ENCODE peak calls at places on chromosomes 16 and 17, in four cellular contexts. One of them, this sample, is unnamed.

GRCh38 chr17:16027708-16028584 is 28.3 kb downstream of the TTC19 start:
- DNase-seq in IMR-90: peak; percentile 97
- DNase-seq in GM12878: peak; percentile 19
- DNase-seq in A549: peak; percentile 95
- DNase-seq in this sample: no peak

GRCh38 chr16:57916735-57917450 is 54.0 kb downstream of the CNGB1 start:
- DNase-seq in IMR-90: peak; percentile 16
- DNase-seq in GM12878: no peak
- DNase-seq in A549: no peak
- DNase-seq in this sample: no peak

GRCh38 chr16:31351246-31351936 is 3.6 kb upstream of the ITGAX start:
- DNase-seq in IMR-90: no peak
- DNase-seq in GM12878: no peak
- DNase-seq in A549: no peak
- DNase-seq in this sample: no peak

GRCh38 chr17:4066210-4066609 is 76.6 kb downstream of the ZZEF1 start:
- DNase-seq in IMR-90: no peak
- DNase-seq in GM12878: no peak
- DNase-seq in A549: no peak
- DNase-seq in this sample: no peak

GRCh38 chr16:12204601-12205000 is 228.1 kb downstream of the SNX29 start:
- DNase-seq in IMR-90: no peak
- DNase-seq in GM12878: no peak
- DNase-seq in A549: no peak
- DNase-seq in this sample: no peak

GRCh38 chr17:50203086-50203485 is 1.7 kb upstream of the COL1A1 start:
- DNase-seq in IMR-90: peak; percentile 55
- DNase-seq in GM12878: no peak
- DNase-seq in A549: no peak
- DNase-seq in this sample: no peak

GRCh38 chr16:13036600-13036999 is 135.2 kb downstream of the SHISA9 start:
- DNase-seq in IMR-90: peak; percentile 11
- DNase-seq in GM12878: no peak
- DNase-seq in A549: peak; percentile 18
- DNase-seq in this sample: no peak

GRCh38 chr16:57061084-57061905 is 31.1 kb upstream of the CPNE2 start:
- DNase-seq in IMR-90: peak; percentile 19
- DNase-seq in GM12878: no peak
- DNase-seq in A549: no peak
- DNase-seq in this sample: no peak

GRCh38 chr16:89093602-89094251 is at the start of gene ACSF3:
- DNase-seq in IMR-90: peak; percentile 41
- DNase-seq in GM12878: no peak
- DNase-seq in A549: peak; percentile 68
- DNase-seq in this sample: peak; percentile 82

GRCh38 chr16:19523184-19523558 is 571 bp upstream of the CCP110 start:
- DNase-seq in IMR-90: no peak
- DNase-seq in GM12878: no peak
- DNase-seq in A549: no peak
- DNase-seq in this sample: no peak

GRCh38 chr17:56076980-56077379 is 76.3 kb upstream of the ANKFN1 start:
- DNase-seq in IMR-90: no peak
- DNase-seq in GM12878: no peak
- DNase-seq in A549: no peak
- DNase-seq in this sample: no peak

GRCh38 chr16:23131036-23131435 is 18.2 kb downstream of the USP31 start:
- DNase-seq in IMR-90: no peak
- DNase-seq in GM12878: no peak
- DNase-seq in A549: no peak
- DNase-seq in this sample: no peak

GRCh38 chr16:29745126-29745852 is 501 bp downstream of the C16orf54 start:
- DNase-seq in IMR-90: no peak
- DNase-seq in GM12878: no peak
- DNase-seq in A549: no peak
- DNase-seq in this sample: no peak

GRCh38 chr17:63998721-63999679 is 849 bp downstream of the PRR29 start:
- DNase-seq in IMR-90: no peak
- DNase-seq in GM12878: no peak
- DNase-seq in A549: no peak
- DNase-seq in this sample: no peak

GRCh38 chr17:75239214-75239613 is 22.2 kb downstream of the GGA3 start:
- DNase-seq in IMR-90: no peak
- DNase-seq in GM12878: no peak
- DNase-seq in A549: no peak
- DNase-seq in this sample: no peak

GRCh38 chr17:31566992-31567373 is 175.5 kb downstream of the RAB11FIP4 start:
- DNase-seq in IMR-90: no peak
- DNase-seq in GM12878: no peak
- DNase-seq in A549: no peak
- DNase-seq in this sample: no peak

GRCh38 chr17:45973099-45973838 is 25.8 kb upstream of the STH start:
- DNase-seq in IMR-90: no peak
- DNase-seq in GM12878: no peak
- DNase-seq in A549: no peak
- DNase-seq in this sample: no peak

GRCh38 chr16:22973451-22973991 is 159.6 kb downstream of the HS3ST2 start:
- DNase-seq in IMR-90: no peak
- DNase-seq in GM12878: no peak
- DNase-seq in A549: no peak
- DNase-seq in this sample: no peak

GRCh38 chr17:4772235-4772613 is 538 bp downstream of the TM4SF5 start:
- DNase-seq in IMR-90: no peak
- DNase-seq in GM12878: no peak
- DNase-seq in A549: no peak
- DNase-seq in this sample: no peak

GRCh38 chr17:72004011-72004427 is 116.8 kb upstream of the SOX9 start:
- DNase-seq in IMR-90: no peak
- DNase-seq in GM12878: no peak
- DNase-seq in A549: no peak
- DNase-seq in this sample: no peak

GRCh38 chr17:82228278-82228841 is 482 bp upstream of the SLC16A3 start:
- DNase-seq in IMR-90: no peak
- DNase-seq in GM12878: no peak
- DNase-seq in A549: no peak
- DNase-seq in this sample: no peak

GRCh38 chr17:82230627-82231311 is 1.9 kb downstream of the SLC16A3 start:
- DNase-seq in IMR-90: peak; percentile 81
- DNase-seq in GM12878: no peak
- DNase-seq in A549: peak; percentile 79
- DNase-seq in this sample: no peak

GRCh38 chr17:82227629-82228277 is 1.1 kb upstream of the SLC16A3 start:
- DNase-seq in IMR-90: no peak
- DNase-seq in GM12878: no peak
- DNase-seq in A549: no peak
- DNase-seq in this sample: no peak

GRCh38 chr17:82229686-82230626 is 1.1 kb downstream of the SLC16A3 start:
- DNase-seq in IMR-90: no peak
- DNase-seq in GM12878: no peak
- DNase-seq in A549: no peak
- DNase-seq in this sample: no peak

DNA sequence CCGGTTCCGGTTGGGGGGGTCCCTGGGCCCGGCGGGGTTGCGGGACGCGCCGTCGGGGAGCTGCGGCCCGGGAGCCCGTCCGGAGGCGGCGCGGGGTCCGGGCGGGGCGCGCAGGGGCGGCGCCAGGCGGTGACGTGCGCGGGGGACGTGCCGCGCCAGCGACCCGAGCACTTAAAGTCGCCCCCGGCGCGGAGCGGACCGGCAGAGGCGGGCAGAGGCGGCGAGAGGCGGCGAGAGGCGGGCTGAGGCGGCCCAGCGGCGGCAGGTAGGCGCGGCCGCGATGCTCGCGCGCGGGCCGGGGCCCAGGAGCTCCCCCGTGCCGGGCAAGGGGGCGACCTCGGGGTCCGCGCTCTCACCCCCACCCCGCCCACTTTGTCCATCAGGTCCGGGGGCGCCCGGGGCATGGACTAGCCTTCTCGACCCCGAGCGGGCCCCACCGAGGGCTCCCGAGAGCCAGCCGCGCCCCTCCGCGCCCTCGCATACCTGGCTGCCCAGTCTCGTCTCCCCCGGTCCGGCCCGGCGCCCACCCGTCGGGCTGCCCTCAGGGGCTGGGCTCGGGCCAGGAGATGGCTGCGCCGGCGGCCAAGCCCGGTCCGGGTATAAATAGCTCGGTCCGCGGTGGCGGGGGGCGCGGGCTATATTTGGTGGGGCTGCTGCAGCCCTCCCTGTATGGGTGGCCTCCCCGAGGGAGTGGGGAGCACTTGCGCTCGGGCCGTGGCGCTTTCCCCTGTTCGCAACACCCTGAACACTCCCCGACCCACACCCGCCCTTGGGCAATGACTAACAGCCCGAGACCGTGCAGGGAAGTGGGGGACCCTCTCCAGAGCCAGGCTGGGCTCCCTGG is at the start of gene SLC16A3:
- DNase-seq in IMR-90: peak; percentile 75
- DNase-seq in GM12878: no peak
- DNase-seq in A549: no peak
- DNase-seq in this sample: no peak
- TF ChIP-seq BHLHE40 in IMR-90: no peak
- TF ChIP-seq BHLHE40 in GM12878: no peak
- TF ChIP-seq BHLHE40 in A549: no peak
- TF ChIP-seq BHLHE40 in this sample: no peak

DNA sequence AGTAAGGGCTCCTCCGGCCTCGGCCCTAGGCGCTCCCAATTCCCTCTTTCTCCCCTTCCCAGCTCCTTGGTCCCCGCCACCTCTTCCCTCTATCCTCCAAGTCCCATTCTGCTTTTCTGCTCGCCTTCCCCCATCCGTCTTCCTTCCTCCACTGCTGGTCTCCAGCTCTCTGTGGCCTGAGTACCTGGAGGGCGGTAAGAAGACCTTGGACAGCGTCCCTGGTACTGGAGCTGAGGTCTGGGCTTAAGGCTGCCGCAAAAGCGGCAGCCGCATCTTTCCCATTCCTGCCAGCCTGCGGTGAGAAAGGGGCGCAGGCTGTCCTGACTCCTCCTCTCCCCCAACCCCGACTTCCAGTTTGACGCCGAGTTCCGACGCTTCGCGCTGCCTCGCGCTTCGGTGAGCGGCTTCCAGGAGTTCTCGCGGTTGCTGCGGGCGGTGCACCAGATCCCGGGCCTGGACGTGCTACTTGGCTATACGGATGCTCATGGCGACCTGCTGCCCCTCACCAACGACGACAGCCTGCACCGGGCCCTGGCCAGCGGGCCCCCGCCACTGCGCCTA is 421 bp downstream of the PARD6A start:
- DNase-seq in IMR-90: peak; percentile 52
- DNase-seq in GM12878: no peak
- DNase-seq in A549: peak; percentile 46
- DNase-seq in this sample: no peak
- TF ChIP-seq BHLHE40 in IMR-90: no peak
- TF ChIP-seq BHLHE40 in GM12878: no peak
- TF ChIP-seq BHLHE40 in A549: no peak
- TF ChIP-seq BHLHE40 in this sample: no peak

GRCh38 chr17:77281024-77281903 is 140.5 kb downstream of the SEC14L1 start:
- DNase-seq in IMR-90: peak; percentile 29
- DNase-seq in GM12878: no peak
- DNase-seq in A549: peak; percentile 93
- DNase-seq in this sample: peak; percentile 90
- TF ChIP-seq BHLHE40 in IMR-90: no peak
- TF ChIP-seq BHLHE40 in GM12878: no peak
- TF ChIP-seq BHLHE40 in A549: no peak
- TF ChIP-seq BHLHE40 in this sample: no peak

GRCh38 chr16:87922250-87922871 is 14.0 kb downstream of the CA5A start:
- DNase-seq in IMR-90: no peak
- DNase-seq in GM12878: no peak
- DNase-seq in A549: no peak
- DNase-seq in this sample: no peak

GRCh38 chr16:87926246-87927194 is 9.8 kb downstream of the CA5A start:
- DNase-seq in IMR-90: no peak
- DNase-seq in GM12878: no peak
- DNase-seq in A549: no peak
- DNase-seq in this sample: no peak

GRCh38 chr16:87927195-87927562 is 9.2 kb downstream of the CA5A start:
- DNase-seq in IMR-90: no peak
- DNase-seq in GM12878: no peak
- DNase-seq in A549: no peak
- DNase-seq in this sample: no peak

GRCh38 chr16:87924041-87924851 is 12.1 kb downstream of the CA5A start:
- DNase-seq in IMR-90: no peak
- DNase-seq in GM12878: peak; percentile 16
- DNase-seq in A549: no peak
- DNase-seq in this sample: no peak

DNA sequence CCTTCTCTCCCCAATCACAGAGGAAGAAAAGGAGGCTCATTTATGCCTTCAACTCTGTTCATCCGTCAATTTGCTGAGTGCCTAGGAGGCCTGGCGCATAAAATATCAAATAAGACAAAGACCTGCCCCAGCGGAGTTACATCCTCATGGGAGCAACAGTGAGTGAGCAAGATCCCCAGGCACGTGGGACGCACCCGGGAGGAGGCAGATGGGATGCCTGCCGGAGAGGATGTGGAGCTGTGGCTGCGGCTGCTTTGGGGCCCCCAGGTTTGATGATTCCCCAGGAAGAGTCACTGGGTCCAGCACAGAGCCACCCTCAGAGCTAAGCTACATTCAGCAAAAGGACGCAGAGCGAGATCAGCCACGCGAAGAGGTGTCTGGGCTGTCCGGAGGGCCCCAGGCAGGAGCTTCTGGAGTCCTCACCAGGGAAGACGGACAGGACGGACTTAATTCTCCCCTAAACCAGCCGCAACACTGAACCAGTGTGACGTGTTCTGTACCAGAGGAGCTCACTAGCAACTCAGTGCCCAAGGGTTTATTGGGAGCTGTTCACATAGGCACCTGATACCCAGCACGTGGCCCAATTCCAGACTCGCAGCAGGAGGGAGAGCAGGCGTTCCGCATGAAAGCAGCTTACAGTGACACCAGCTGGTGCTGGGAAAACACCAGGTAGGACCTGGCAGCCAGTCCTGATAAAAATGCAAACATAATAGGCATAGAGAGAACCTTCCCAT is 11.2 kb downstream of the CA5A start:
- DNase-seq in IMR-90: no peak
- DNase-seq in GM12878: no peak
- DNase-seq in A549: no peak
- DNase-seq in this sample: no peak
- TF ChIP-seq BHLHE40 in IMR-90: no peak
- TF ChIP-seq BHLHE40 in GM12878: no peak
- TF ChIP-seq BHLHE40 in A549: no peak
- TF ChIP-seq BHLHE40 in this sample: no peak